ENCODE peak calls at places on chromosomes 13 and 19, in six cellular contexts. C is breast epithelium; E is AG04450; P is aorta; I is CD8-positive, alpha-beta T cell; K is tibial nerve. Q is an unnamed sample.

GRCh38 chr19:13838943-13839192 is 38.1 kb upstream of the NANOS3 start:
- DNase-seq in K (no peak), C (no peak), P (no peak), I (peak; percentile 62), E (no peak), Q (no peak)

GRCh38 chr19:41064974-41065569 is 23.2 kb upstream of the CYP2A13 start:
- DNase-seq in K (no peak), C (no peak), I (no peak), P (no peak), E (no peak), Q (no peak)

GRCh38 chr19:38252385-38252784 is 3.8 kb downstream of the PPP1R14A start:
- DNase-seq in P (no peak), K (no peak), I (no peak), E (no peak), C (no peak), Q (no peak)

GRCh38 chr13:113157929-113158747 is at the start of gene PROZ:
- DNase-seq in P (no peak), K (no peak), I (no peak), E (no peak), C (no peak), Q (no peak)

GRCh38 chr19:53461866-53462265 is 5.7 kb upstream of the ZNF813 start:
- DNase-seq in P (no peak), C (no peak), I (no peak), E (no peak), K (no peak), Q (no peak)

GRCh38 chr13:44240611-44241010 is 133.0 kb upstream of the SERP2 start:
- DNase-seq in I (no peak), E (no peak), C (no peak), K (no peak), P (no peak), Q (no peak)

GRCh38 chr19:40305403-40305802 is 20.3 kb upstream of the AKT2 start:
- DNase-seq in I (peak; percentile 78), C (peak; percentile 57), P (peak; percentile 85), K (peak; percentile 59), E (peak; percentile 83), Q (peak; percentile 59)

GRCh38 chr13:76846363-76846762 is 39.8 kb downstream of the KCTD12 start:
- DNase-seq in C (no peak), E (no peak), I (no peak), K (no peak), P (no peak), Q (no peak)

GRCh38 chr19:10503002-10503789 is at the start of gene KEAP1:
- DNase-seq in C (peak; percentile 38), P (peak; percentile 84), K (no peak), I (no peak), E (no peak), Q (peak; percentile 19)

GRCh38 chr13:77698211-77699058 is 948 bp downstream of the SLAIN1 start:
- DNase-seq in I (peak; percentile 47), C (no peak), P (peak; percentile 78), E (no peak), K (peak; percentile 8), Q (peak; percentile 30)

DNA sequence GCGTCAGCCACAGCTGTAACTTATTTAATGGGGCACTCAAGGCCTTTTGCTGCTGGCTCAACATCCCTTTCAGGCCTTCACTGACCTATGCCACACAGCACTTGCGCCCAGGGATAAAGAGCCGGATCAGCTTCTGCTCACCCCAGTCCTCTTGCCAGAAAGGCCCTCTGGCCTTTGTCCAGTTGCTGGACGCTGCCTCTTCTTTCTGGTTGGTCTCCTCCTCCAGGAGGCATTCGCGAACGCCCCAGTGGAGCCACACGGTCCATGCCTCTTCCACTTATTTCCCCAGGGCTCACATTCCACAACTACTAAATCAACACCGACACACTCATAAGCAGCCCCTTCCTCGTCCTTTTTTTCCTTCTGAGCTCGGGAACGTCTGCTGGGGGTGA is 3.7 kb upstream of the ZNF329 start:
- DNase-seq in E (no peak), I (no peak), C (peak; percentile 40), P (peak; percentile 81), K (no peak), Q (no peak)
- H3K9me3 ChIP-seq in E (peaks cover 65% of the 10 kb centered on the region), I (no peaks in the 10 kb centered on the region), C (peaks cover 19% of the 10 kb centered on the region), P (no peaks in the 10 kb centered on the region), K (peaks cover 46% of the 10 kb centered on the region), Q (no peaks in the 10 kb centered on the region)

GRCh38 chr19:9146882-9147281 is 6.7 kb downstream of the ZNF317 start:
- DNase-seq in E (no peak), C (no peak), P (no peak), K (no peak), I (no peak), Q (no peak)

GRCh38 chr19:9151367-9151766 is 11.2 kb downstream of the ZNF317 start:
- DNase-seq in C (no peak), K (no peak), I (no peak), P (no peak), E (no peak), Q (no peak)

GRCh38 chr19:9148687-9149086 is 8.5 kb downstream of the ZNF317 start:
- DNase-seq in P (no peak), C (no peak), K (no peak), I (no peak), E (no peak), Q (no peak)

GRCh38 chr19:9149976-9150375 is 9.8 kb downstream of the ZNF317 start:
- DNase-seq in K (no peak), P (no peak), E (no peak), C (no peak), I (no peak), Q (no peak)

GRCh38 chr19:9150650-9151049 is 10.5 kb downstream of the ZNF317 start:
- DNase-seq in C (no peak), P (no peak), I (no peak), K (no peak), E (no peak), Q (no peak)
- H3K9me3 ChIP-seq in C (peaks cover 61% of the 10 kb centered on the region), P (peaks cover 8% of the 10 kb centered on the region), I (no peaks in the 10 kb centered on the region), K (peaks cover 69% of the 10 kb centered on the region), E (peaks cover 75% of the 10 kb centered on the region), Q (no peaks in the 10 kb centered on the region)

DNA sequence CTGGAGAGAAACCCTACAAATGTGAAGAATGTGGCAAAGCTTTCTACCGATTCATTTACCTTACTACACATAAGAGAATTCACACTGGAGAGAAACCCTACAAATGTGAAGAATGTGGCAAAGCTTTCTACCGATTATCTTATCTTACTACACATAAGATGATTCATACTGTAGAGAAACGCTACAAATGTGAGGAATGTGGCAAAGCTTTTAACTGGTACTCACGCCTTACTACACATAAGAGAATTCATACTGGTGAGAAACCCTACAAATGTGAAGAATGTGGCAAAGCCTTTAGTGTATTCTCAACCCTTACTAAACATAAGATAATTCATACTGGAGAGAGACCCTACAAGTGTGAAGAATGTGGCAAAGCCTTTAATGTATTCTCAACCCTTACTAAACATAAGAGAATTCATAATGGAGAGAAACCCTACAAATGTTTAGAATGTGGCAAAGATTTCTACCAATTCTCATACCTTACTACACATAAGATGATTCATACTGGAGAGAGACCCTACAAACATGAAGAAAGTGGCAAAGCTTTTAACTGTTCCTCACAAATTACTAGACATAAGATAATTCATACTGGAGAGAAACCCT is 12.9 kb upstream of the ZNF493 start:
- DNase-seq in P (no peak), C (no peak), K (no peak), I (no peak), E (no peak), Q (no peak)
- H3K9me3 ChIP-seq in P (peaks cover 3% of the 10 kb centered on the region), C (peaks cover 59% of the 10 kb centered on the region), K (peaks cover 97% of the 10 kb centered on the region), I (peaks cover 38% of the 10 kb centered on the region), E (peaks cover 33% of the 10 kb centered on the region), Q (peaks cover 26% of the 10 kb centered on the region)

DNA sequence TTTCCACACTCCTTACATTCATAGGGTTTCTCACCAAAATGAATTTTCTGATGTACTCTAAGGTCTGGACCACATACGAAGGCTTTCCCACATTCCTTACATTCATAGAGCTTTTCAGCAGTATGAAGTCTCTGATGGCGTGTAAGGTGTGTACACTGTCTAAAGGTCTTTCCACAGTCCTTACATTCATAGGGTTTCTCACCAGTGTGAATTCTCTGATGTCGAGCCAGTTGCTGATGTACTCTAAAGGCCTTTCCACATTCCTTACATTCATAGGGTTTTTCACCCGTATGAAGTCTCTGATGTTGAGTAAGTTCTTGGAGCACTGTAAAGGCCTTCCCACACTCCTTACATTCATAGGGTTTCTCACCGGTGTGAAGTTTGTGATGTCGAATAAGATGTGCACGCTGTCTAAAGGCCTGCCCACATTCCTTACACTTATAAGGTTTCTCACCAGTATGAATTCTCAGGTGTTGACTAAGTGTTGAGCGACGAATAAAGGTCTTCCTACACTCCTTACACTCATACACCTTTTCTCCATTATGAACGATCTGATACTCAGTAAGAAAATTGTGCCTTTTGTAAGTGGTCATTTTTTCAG is 38.1 kb downstream of the ZFP14 start:
- DNase-seq in P (no peak), E (no peak), K (no peak), I (no peak), C (no peak), Q (no peak)
- H3K9me3 ChIP-seq in P (peaks cover 15% of the 10 kb centered on the region), E (peaks cover 41% of the 10 kb centered on the region), K (peaks cover 96% of the 10 kb centered on the region), I (peaks cover 41% of the 10 kb centered on the region), C (peaks cover 60% of the 10 kb centered on the region), Q (peaks cover 19% of the 10 kb centered on the region)

GRCh38 chr19:2856457-2857055 is 10.6 kb upstream of the ZNF556 start:
- DNase-seq in E (no peak), C (no peak), P (no peak), I (no peak), K (no peak), Q (no peak)
- H3K9me3 ChIP-seq in E (peaks cover 51% of the 10 kb centered on the region), C (peaks cover 72% of the 10 kb centered on the region), P (peaks cover 33% of the 10 kb centered on the region), I (peaks cover 16% of the 10 kb centered on the region), K (peaks cover 95% of the 10 kb centered on the region), Q (peaks cover 18% of the 10 kb centered on the region)